ENCODE peak calls at places on chromosomes 4 and X, in four cellular contexts. C is K562, K is HepG2, X is GM12878. W is an unnamed sample.

GRCh38 chrX:47458528-47458927 is 24.5 kb downstream of the ZNF41 start:
- DNase-seq in K (no peak), C (no peak), X (no peak), W (no peak)

GRCh38 chrX:124435616-124436015 is 89.3 kb downstream of the SH2D1A start:
- DNase-seq in X (no peak), K (no peak), C (no peak), W (no peak)

GRCh38 chrX:48573690-48574269 is 504 bp upstream of the RBM3 start:
- DNase-seq in K (no peak), X (no peak), C (peak; percentile 63), W (no peak)

GRCh38 chrX:56029691-56030090 is 202.5 kb upstream of the KLF8 start:
- DNase-seq in X (no peak), K (no peak), C (no peak), W (no peak)

GRCh38 chr4:1746265-1746691 is 25.0 kb downstream of the TACC3 start:
- DNase-seq in X (no peak), C (peak; percentile 90), K (peak; percentile 82), W (peak; percentile 73)

GRCh38 chr4:152038238-152038637 is 277.4 kb upstream of the GATB start:
- DNase-seq in C (no peak), X (no peak), K (no peak), W (no peak)

GRCh38 chr4:86977621-86978184 is 42.9 kb downstream of the AFF1 start:
- DNase-seq in K (peak; percentile 96), X (peak; percentile 67), C (no peak), W (peak; percentile 90)

GRCh38 chrX:20965270-20966044 is 408.8 kb upstream of the CNKSR2 start:
- DNase-seq in X (no peak), K (no peak), C (no peak), W (no peak)

GRCh38 chrX:136725446-136726104 is 55.2 kb downstream of the ARHGEF6 start:
- DNase-seq in X (no peak), C (no peak), K (no peak), W (no peak)

GRCh38 chrX:3820170-3820569 is 106.7 kb upstream of the PRKX start:
- DNase-seq in K (no peak), C (no peak), X (no peak), W (no peak)

GRCh38 chr4:52968241-52968640 is 106.1 kb downstream of the RASL11B start:
- DNase-seq in X (no peak), C (no peak), K (no peak), W (no peak)

GRCh38 chrX:31459361-31459760 is 387.5 kb upstream of the FTHL17 start:
- DNase-seq in X (no peak), K (no peak), C (no peak), W (no peak)

GRCh38 chr4:39700500-39700899 is 2.6 kb downstream of the UBE2K start:
- DNase-seq in C (no peak), X (no peak), K (no peak), W (no peak)

GRCh38 chr4:73703320-73703719 is 37.0 kb upstream of the CXCL8 start:
- DNase-seq in X (no peak), K (no peak), C (peak; percentile 16), W (no peak)

GRCh38 chrX:101595739-101596419 is 21.9 kb downstream of the ARMCX6 start:
- DNase-seq in C (peak; percentile 26), K (peak; percentile 17), X (peak; percentile 62), W (peak; percentile 40)

GRCh38 chr4:107908377-107908776 is 23.0 kb upstream of the CYP2U1 start:
- DNase-seq in K (no peak), X (no peak), C (no peak), W (no peak)

GRCh38 chr4:158858410-158859189 is 89.8 kb downstream of the FNIP2 start:
- DNase-seq in X (no peak), C (no peak), K (peak; percentile 16), W (no peak)
- TF ChIP-seq SMC3 in X (no peak), C (no peak), K (no peak), W (no peak)

GRCh38 chr4:23993373-23993772 is 103.5 kb upstream of the PPARGC1A start:
- DNase-seq in K (no peak), X (no peak), C (no peak), W (no peak)

GRCh38 chr4:23986270-23986669 is 96.4 kb upstream of the PPARGC1A start:
- DNase-seq in X (no peak), K (no peak), C (no peak), W (no peak)

GRCh38 chr4:23991444-23991843 is 101.6 kb upstream of the PPARGC1A start:
- DNase-seq in K (no peak), C (no peak), X (no peak), W (no peak)
- TF ChIP-seq POLR2AphosphoS2 in K (no peak), C (no peak), X (no peak), W (no peak)

GRCh38 chr4:5921074-5921473 is 28.2 kb upstream of the CRMP1 start:
- DNase-seq in K (no peak), X (no peak), C (no peak), W (no peak)
- TF ChIP-seq SMC3 in K (no peak), X (no peak), C (no peak), W (no peak)

GRCh38 chr4:47031713-47032404 is 492 bp downstream of the GABRB1 start:
- DNase-seq in K (no peak), X (no peak), C (no peak), W (no peak)

GRCh38 chr4:47032405-47033106 is 1.2 kb downstream of the GABRB1 start:
- DNase-seq in X (no peak), C (no peak), K (peak; percentile 37), W (peak; percentile 4)

GRCh38 chr4:47031011-47031678 is at the start of gene GABRB1:
- DNase-seq in C (peak; percentile 12), X (no peak), K (no peak), W (peak; percentile 1)
- TF ChIP-seq POLR2AphosphoS2 in C (no peak), X (no peak), K (no peak), W (no peak)

GRCh38 chrX:19627081-19627480 is 111.8 kb upstream of the MAP3K15 start:
- DNase-seq in C (no peak), K (no peak), X (no peak), W (no peak)
- TF ChIP-seq SMC3 in C (no peak), K (no peak), X (no peak), W (no peak)

W was measured in A549.